ENCODE peak calls at places on chromosomes 5 and 9, in seven cellular contexts. One of them, this sample, is unnamed.

GRCh38 chr9:133403766-133404439 is 13.9 kb downstream of the REXO4 start:
- DNase-seq in HCT116: peak; percentile 65
- DNase-seq in H1: peak; percentile 76
- DNase-seq in K562: peak; percentile 57
- DNase-seq in GM12878: no peak
- DNase-seq in HepG2: peak; percentile 52
- DNase-seq in SK-N-SH: peak; percentile 57
- DNase-seq in this sample: peak; percentile 22

GRCh38 chr9:93652604-93653592 is 76.5 kb downstream of the PHF2 start:
- DNase-seq in H1: no peak
- DNase-seq in HepG2: no peak
- DNase-seq in SK-N-SH: no peak
- DNase-seq in GM12878: no peak
- DNase-seq in HCT116: no peak
- DNase-seq in K562: no peak
- DNase-seq in this sample: no peak

GRCh38 chr9:134214395-134214765 is 50.0 kb upstream of the RNU6ATAC start:
- DNase-seq in HCT116: no peak
- DNase-seq in K562: no peak
- DNase-seq in GM12878: no peak
- DNase-seq in SK-N-SH: peak; percentile 30
- DNase-seq in H1: no peak
- DNase-seq in HepG2: peak; percentile 38
- DNase-seq in this sample: no peak

GRCh38 chr5:137191179-137191578 is 307.9 kb downstream of the SPOCK1 start:
- DNase-seq in HCT116: no peak
- DNase-seq in GM12878: no peak
- DNase-seq in K562: no peak
- DNase-seq in HepG2: no peak
- DNase-seq in H1: no peak
- DNase-seq in SK-N-SH: no peak
- DNase-seq in this sample: no peak

GRCh38 chr9:87518702-87519335 is 21.2 kb downstream of the DAPK1 start:
- DNase-seq in H1: no peak
- DNase-seq in HCT116: no peak
- DNase-seq in K562: peak; percentile 30
- DNase-seq in GM12878: no peak
- DNase-seq in SK-N-SH: no peak
- DNase-seq in HepG2: no peak
- DNase-seq in this sample: no peak

GRCh38 chr5:128711216-128711615 is 173.2 kb upstream of the FBN2 start:
- DNase-seq in HepG2: no peak
- DNase-seq in H1: no peak
- DNase-seq in GM12878: no peak
- DNase-seq in K562: no peak
- DNase-seq in SK-N-SH: no peak
- DNase-seq in HCT116: no peak
- DNase-seq in this sample: no peak

GRCh38 chr9:131546336-131547084 is 1.2 kb downstream of the PRRT1B start:
- DNase-seq in HepG2: peak; percentile 68
- DNase-seq in H1: peak; percentile 70
- DNase-seq in K562: no peak
- DNase-seq in SK-N-SH: peak; percentile 82
- DNase-seq in GM12878: no peak
- DNase-seq in HCT116: no peak
- DNase-seq in this sample: no peak

GRCh38 chr9:97982191-97982718 is 886 bp upstream of the ANP32B start:
- DNase-seq in K562: no peak
- DNase-seq in HCT116: no peak
- DNase-seq in H1: no peak
- DNase-seq in HepG2: no peak
- DNase-seq in SK-N-SH: no peak
- DNase-seq in GM12878: no peak
- DNase-seq in this sample: no peak

GRCh38 chr5:33143405-33144123 is 297.2 kb upstream of the TARS1 start:
- DNase-seq in HepG2: no peak
- DNase-seq in SK-N-SH: no peak
- DNase-seq in HCT116: no peak
- DNase-seq in K562: no peak
- DNase-seq in GM12878: no peak
- DNase-seq in H1: no peak
- DNase-seq in this sample: no peak

GRCh38 chr5:117740268-117740667 is 1165.6 kb upstream of the SEMA6A start:
- DNase-seq in SK-N-SH: no peak
- DNase-seq in HCT116: no peak
- DNase-seq in K562: no peak
- DNase-seq in GM12878: no peak
- DNase-seq in H1: no peak
- DNase-seq in HepG2: no peak
- DNase-seq in this sample: no peak

GRCh38 chr5:174175869-174176268 is 130.4 kb downstream of the NSG2 start:
- DNase-seq in HCT116: no peak
- DNase-seq in GM12878: no peak
- DNase-seq in HepG2: no peak
- DNase-seq in H1: no peak
- DNase-seq in SK-N-SH: no peak
- DNase-seq in K562: no peak
- DNase-seq in this sample: no peak

GRCh38 chr5:36357391-36357790 is 55.7 kb upstream of the RANBP3L start:
- DNase-seq in K562: no peak
- DNase-seq in GM12878: no peak
- DNase-seq in H1: no peak
- DNase-seq in HepG2: no peak
- DNase-seq in SK-N-SH: no peak
- DNase-seq in HCT116: no peak
- DNase-seq in this sample: no peak

GRCh38 chr5:125412561-125413535 is 666.4 kb upstream of the ZNF608 start:
- DNase-seq in H1: peak; percentile 62
- DNase-seq in GM12878: no peak
- DNase-seq in K562: no peak
- DNase-seq in HCT116: no peak
- DNase-seq in HepG2: peak; percentile 4
- DNase-seq in SK-N-SH: peak; percentile 73
- DNase-seq in this sample: peak; percentile 72

GRCh38 chr5:106522296-106522695 is 1148.4 kb downstream of the EFNA5 start:
- DNase-seq in K562: no peak
- DNase-seq in HepG2: no peak
- DNase-seq in HCT116: no peak
- DNase-seq in GM12878: no peak
- DNase-seq in H1: no peak
- DNase-seq in SK-N-SH: no peak
- DNase-seq in this sample: no peak

GRCh38 chr5:151708126-151708525 is 21.4 kb upstream of the SPARC start:
- DNase-seq in HepG2: peak; percentile 25
- DNase-seq in HCT116: peak; percentile 41
- DNase-seq in GM12878: no peak
- DNase-seq in H1: no peak
- DNase-seq in K562: no peak
- DNase-seq in SK-N-SH: no peak
- DNase-seq in this sample: no peak

GRCh38 chr5:15938961-15939360 is 240.6 kb downstream of the MARCHF11 start:
- DNase-seq in SK-N-SH: no peak
- DNase-seq in HepG2: no peak
- DNase-seq in H1: no peak
- DNase-seq in K562: no peak
- DNase-seq in HCT116: no peak
- DNase-seq in GM12878: no peak
- DNase-seq in this sample: no peak

GRCh38 chr9:102479191-102479590 is 515.9 kb upstream of the CYLC2 start:
- DNase-seq in HepG2: no peak
- DNase-seq in H1: no peak
- DNase-seq in GM12878: no peak
- DNase-seq in HCT116: no peak
- DNase-seq in K562: no peak
- DNase-seq in SK-N-SH: no peak
- DNase-seq in this sample: no peak

GRCh38 chr5:135951807-135952206 is 3.0 kb downstream of the LECT2 start:
- DNase-seq in SK-N-SH: no peak
- DNase-seq in HCT116: no peak
- DNase-seq in GM12878: no peak
- DNase-seq in K562: no peak
- DNase-seq in H1: no peak
- DNase-seq in HepG2: no peak
- DNase-seq in this sample: no peak

GRCh38 chr5:153974131-153974812 is 64.4 kb downstream of the FAM114A2 start:
- DNase-seq in K562: peak; percentile 38
- DNase-seq in H1: peak; percentile 60
- DNase-seq in HepG2: peak; percentile 25
- DNase-seq in HCT116: peak; percentile 18
- DNase-seq in SK-N-SH: peak; percentile 48
- DNase-seq in GM12878: no peak
- DNase-seq in this sample: no peak

GRCh38 chr5:138282918-138283742 is 8.7 kb upstream of the GFRA3 start:
- DNase-seq in GM12878: no peak
- DNase-seq in K562: peak; percentile 41
- DNase-seq in HCT116: peak; percentile 34
- DNase-seq in H1: no peak
- DNase-seq in HepG2: peak; percentile 68
- DNase-seq in SK-N-SH: peak; percentile 74
- DNase-seq in this sample: peak; percentile 33

GRCh38 chr9:116451500-116451899 is 235.6 kb upstream of the TRIM32 start:
- DNase-seq in HCT116: no peak
- DNase-seq in SK-N-SH: no peak
- DNase-seq in H1: no peak
- DNase-seq in HepG2: no peak
- DNase-seq in K562: no peak
- DNase-seq in GM12878: no peak
- DNase-seq in this sample: no peak

GRCh38 chr9:116452227-116452626 is 234.9 kb upstream of the TRIM32 start:
- DNase-seq in GM12878: no peak
- DNase-seq in H1: no peak
- DNase-seq in HepG2: no peak
- DNase-seq in HCT116: no peak
- DNase-seq in SK-N-SH: no peak
- DNase-seq in K562: no peak
- DNase-seq in this sample: no peak

GRCh38 chr9:116448463-116448862 is 238.6 kb upstream of the TRIM32 start:
- DNase-seq in SK-N-SH: no peak
- DNase-seq in K562: no peak
- DNase-seq in HepG2: no peak
- DNase-seq in HCT116: no peak
- DNase-seq in H1: no peak
- DNase-seq in GM12878: no peak
- DNase-seq in this sample: no peak

GRCh38 chr9:116452634-116453033 is 234.5 kb upstream of the TRIM32 start:
- DNase-seq in SK-N-SH: no peak
- DNase-seq in GM12878: no peak
- DNase-seq in HCT116: no peak
- DNase-seq in K562: no peak
- DNase-seq in H1: no peak
- DNase-seq in HepG2: no peak
- DNase-seq in this sample: no peak

GRCh38 chr9:116450378-116451139 is 236.5 kb upstream of the TRIM32 start:
- DNase-seq in GM12878: peak; percentile 51
- DNase-seq in K562: no peak
- DNase-seq in HepG2: no peak
- DNase-seq in H1: no peak
- DNase-seq in SK-N-SH: no peak
- DNase-seq in HCT116: no peak
- DNase-seq in this sample: no peak
- TF ChIP-seq YY1 in GM12878: no peak
- TF ChIP-seq YY1 in K562: no peak
- TF ChIP-seq YY1 in HepG2: no peak
- TF ChIP-seq YY1 in H1: no peak
- TF ChIP-seq YY1 in SK-N-SH: no peak
- TF ChIP-seq YY1 in HCT116: no peak
- TF ChIP-seq YY1 in this sample: no peak

GRCh38 chr5:175690025-175690424 is 32.2 kb downstream of the HRH2 start:
- DNase-seq in K562: no peak
- DNase-seq in HCT116: no peak
- DNase-seq in H1: no peak
- DNase-seq in HepG2: no peak
- DNase-seq in GM12878: no peak
- DNase-seq in SK-N-SH: no peak
- DNase-seq in this sample: no peak
- H3K27me3 ChIP-seq in K562: peaks cover 72% of the 10 kb centered on the region
- H3K27me3 ChIP-seq in HCT116: peaks cover 9% of the 10 kb centered on the region
- H3K27me3 ChIP-seq in H1: no peaks in the 10 kb centered on the region
- H3K27me3 ChIP-seq in HepG2: peaks cover 1% of the 10 kb centered on the region
- H3K27me3 ChIP-seq in GM12878: peaks cover 1% of the 10 kb centered on the region
- H3K27me3 ChIP-seq in SK-N-SH: no peaks in the 10 kb centered on the region
- H3K27me3 ChIP-seq in this sample: no peaks in the 10 kb centered on the region

DNA sequence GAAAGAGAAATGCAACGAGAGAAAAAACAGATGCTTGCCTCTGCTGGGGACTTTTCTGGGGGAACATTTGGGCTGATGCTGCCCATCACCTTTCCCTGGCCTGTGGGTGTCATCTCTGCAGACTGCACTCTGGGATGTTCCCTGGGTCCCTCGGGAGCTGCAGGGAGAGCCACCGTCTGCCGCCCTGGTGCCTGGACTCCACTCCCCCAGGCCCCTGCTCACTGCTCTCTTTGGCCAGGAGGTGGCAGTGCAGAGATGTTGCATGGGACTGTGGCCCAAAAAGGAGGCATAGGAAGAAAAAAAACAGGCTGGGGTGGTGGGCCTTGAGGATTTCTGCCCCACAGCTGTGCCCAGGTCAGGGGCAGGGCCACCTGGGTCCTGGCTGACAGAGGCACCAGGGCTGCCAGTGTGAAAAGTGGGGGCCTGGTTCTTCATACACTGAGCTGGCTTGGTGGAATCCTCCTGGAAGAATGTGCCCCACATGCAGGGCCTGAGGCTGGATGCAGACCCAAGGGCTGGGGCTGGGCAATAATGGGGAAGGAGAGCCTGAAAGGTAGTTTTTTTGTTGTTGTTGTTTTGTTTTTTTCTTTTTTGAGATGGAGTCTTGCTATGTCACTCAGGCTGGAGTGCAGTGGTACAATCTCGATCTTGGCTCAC is 353.6 kb downstream of the SLIT3 start:
- DNase-seq in K562: peak; percentile 52
- DNase-seq in GM12878: no peak
- DNase-seq in HCT116: no peak
- DNase-seq in HepG2: peak; percentile 36
- DNase-seq in H1: peak; percentile 88
- DNase-seq in SK-N-SH: peak; percentile 78
- DNase-seq in this sample: peak; percentile 38
- TF ChIP-seq YY1 in K562: no peak
- TF ChIP-seq YY1 in GM12878: peak; percentile 40
- TF ChIP-seq YY1 in HCT116: no peak
- TF ChIP-seq YY1 in HepG2: no peak
- TF ChIP-seq YY1 in H1: no peak
- TF ChIP-seq YY1 in SK-N-SH: no peak
- TF ChIP-seq YY1 in this sample: no peak

DNA sequence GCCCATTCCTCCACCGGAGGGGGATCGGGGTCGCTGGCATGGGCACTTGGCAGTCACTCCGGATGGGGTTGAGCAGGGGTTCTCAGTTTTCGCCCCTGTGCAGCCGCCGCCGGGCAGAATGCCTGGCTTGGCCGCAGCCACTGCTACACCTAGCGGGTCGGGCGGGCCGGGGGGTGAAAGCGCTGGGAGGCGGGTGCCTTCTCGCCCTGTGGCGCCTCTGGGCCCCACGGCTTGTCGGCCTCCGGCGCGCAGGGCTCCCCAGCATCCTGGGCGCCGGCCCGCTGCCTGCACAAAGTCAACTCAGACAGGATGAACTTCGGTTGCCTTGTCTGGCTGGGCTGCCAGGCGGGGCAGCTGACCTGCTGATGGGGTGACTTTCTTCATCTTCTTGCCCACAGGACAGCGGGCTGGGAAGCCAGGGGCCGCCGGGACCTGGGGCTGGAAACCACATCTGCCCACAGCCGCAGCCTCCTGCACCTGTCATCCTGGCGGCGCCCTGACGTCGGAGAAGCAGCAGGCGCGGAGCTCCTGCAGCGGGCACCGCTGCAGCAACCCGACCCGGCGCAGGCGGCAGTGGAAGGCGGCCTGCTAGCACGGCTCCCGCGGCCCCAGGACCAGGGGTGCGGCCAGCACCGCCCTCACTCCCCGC is 1.2 kb upstream of the ANKRD18A start:
- DNase-seq in GM12878: no peak
- DNase-seq in SK-N-SH: peak; percentile 67
- DNase-seq in K562: no peak
- DNase-seq in HepG2: peak; percentile 3
- DNase-seq in H1: peak; percentile 81
- DNase-seq in HCT116: no peak
- DNase-seq in this sample: no peak
- H3K27me3 ChIP-seq in GM12878: peaks cover 6% of the 10 kb centered on the region
- H3K27me3 ChIP-seq in SK-N-SH: peaks cover 36% of the 10 kb centered on the region
- H3K27me3 ChIP-seq in K562: peaks cover 12% of the 10 kb centered on the region
- H3K27me3 ChIP-seq in HepG2: no peaks in the 10 kb centered on the region
- H3K27me3 ChIP-seq in H1: peaks cover 28% of the 10 kb centered on the region
- H3K27me3 ChIP-seq in HCT116: no peaks in the 10 kb centered on the region
- H3K27me3 ChIP-seq in this sample: peaks cover 26% of the 10 kb centered on the region